ENCODE peak calls at places on chromosome X, in seven cellular contexts. O, W, Q, N, X, K and V are unnamed samples.

GRCh38 chrX:103607385-103608304 is at the start of gene TCEAL3:
- DNase-seq in W (peak; percentile 37), Q (peak; percentile 57), N (peak; percentile 67), O (peak; percentile 56), K (peak; percentile 45), X (no peak), V (no peak)

GRCh38 chrX:132591719-132592275 is 103.0 kb upstream of the MBNL3 start:
- DNase-seq in W (no peak), O (no peak), N (no peak), X (no peak), Q (no peak), K (no peak), V (no peak)

GRCh38 chrX:40068048-40068447 is 29.7 kb downstream of the BCOR start:
- DNase-seq in Q (no peak), X (no peak), O (no peak), K (no peak), W (peak; percentile 45), N (no peak), V (no peak)

GRCh38 chrX:30713061-30713525 is 59.9 kb downstream of the GK start:
- DNase-seq in W (peak; percentile 70), X (peak; percentile 33), Q (peak; percentile 46), O (no peak), N (no peak), K (peak; percentile 7), V (peak; percentile 16)

GRCh38 chrX:49753691-49754090 is 57.9 kb upstream of the PAGE1 start:
- DNase-seq in N (no peak), W (no peak), Q (no peak), K (no peak), X (no peak), O (no peak), V (no peak)

GRCh38 chrX:103330601-103331397 is 760 bp downstream of the TCEAL7 start:
- DNase-seq in N (no peak), K (no peak), O (no peak), W (no peak), X (no peak), Q (no peak), V (no peak)

GRCh38 chrX:132118361-132118760 is 9.5 kb downstream of the FRMD7 start:
- DNase-seq in N (no peak), K (no peak), O (no peak), W (no peak), X (no peak), Q (no peak), V (no peak)

GRCh38 chrX:12843668-12844279 is 23.1 kb upstream of the TLR7 start:
- DNase-seq in X (no peak), Q (no peak), K (no peak), N (no peak), O (no peak), W (no peak), V (no peak)

GRCh38 chrX:111869639-111870034 is 6.3 kb upstream of the TRPC5OS start:
- DNase-seq in X (peak; percentile 5), Q (peak; percentile 28), K (no peak), W (peak; percentile 59), N (no peak), O (no peak), V (peak; percentile 5)

DNA sequence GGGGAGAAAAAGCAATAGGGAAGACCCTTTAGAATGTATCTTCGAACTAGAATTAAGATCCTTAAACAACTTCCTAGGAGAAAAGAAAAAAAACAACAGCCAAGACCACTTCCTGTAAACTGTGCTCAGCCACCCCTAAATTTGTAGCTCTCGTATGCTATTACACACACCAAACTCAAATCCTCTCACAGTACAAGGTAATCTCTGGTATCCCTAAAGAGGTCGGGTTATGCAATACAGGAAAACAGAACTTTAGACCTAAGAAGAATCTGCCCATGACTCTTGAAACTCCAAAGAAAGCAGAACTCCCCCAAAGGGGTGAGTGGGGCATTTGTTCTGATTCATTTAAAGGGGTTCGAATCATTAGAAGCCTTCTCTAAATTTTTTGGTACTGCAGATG is 170.9 kb upstream of the CASK start:
- DNase-seq in Q (no peak), X (no peak), K (no peak), N (no peak), W (peak; percentile 4), O (no peak), V (no peak)
- H3K4me3 ChIP-seq in Q (no peak overlapping the region), X (no peak overlapping the region), K (no peak overlapping the region), N (no peak overlapping the region), W (no peak overlapping the region), O (no peak overlapping the region), V (no peak overlapping the region)

GRCh38 chrX:14660970-14661369 is 131.6 kb downstream of the GLRA2 start:
- DNase-seq in Q (no peak), X (no peak), O (no peak), K (no peak), N (no peak), W (no peak), V (no peak)
- TF ChIP-seq CTCF in Q (no peak), X (no peak), O (no peak), K (no peak), N (no peak), W (no peak), V (no peak)

GRCh38 chrX:73847991-73848390 is 285.0 kb downstream of the CHIC1 start:
- DNase-seq in Q (no peak), O (no peak), X (no peak), N (no peak), W (no peak), K (no peak), V (no peak)
- H3K4me3 ChIP-seq in Q (no peak overlapping the region), O (no peak overlapping the region), X (no peak overlapping the region), N (no peak overlapping the region), W (no peak overlapping the region), K (no peak overlapping the region), V (no peak overlapping the region)

DNA sequence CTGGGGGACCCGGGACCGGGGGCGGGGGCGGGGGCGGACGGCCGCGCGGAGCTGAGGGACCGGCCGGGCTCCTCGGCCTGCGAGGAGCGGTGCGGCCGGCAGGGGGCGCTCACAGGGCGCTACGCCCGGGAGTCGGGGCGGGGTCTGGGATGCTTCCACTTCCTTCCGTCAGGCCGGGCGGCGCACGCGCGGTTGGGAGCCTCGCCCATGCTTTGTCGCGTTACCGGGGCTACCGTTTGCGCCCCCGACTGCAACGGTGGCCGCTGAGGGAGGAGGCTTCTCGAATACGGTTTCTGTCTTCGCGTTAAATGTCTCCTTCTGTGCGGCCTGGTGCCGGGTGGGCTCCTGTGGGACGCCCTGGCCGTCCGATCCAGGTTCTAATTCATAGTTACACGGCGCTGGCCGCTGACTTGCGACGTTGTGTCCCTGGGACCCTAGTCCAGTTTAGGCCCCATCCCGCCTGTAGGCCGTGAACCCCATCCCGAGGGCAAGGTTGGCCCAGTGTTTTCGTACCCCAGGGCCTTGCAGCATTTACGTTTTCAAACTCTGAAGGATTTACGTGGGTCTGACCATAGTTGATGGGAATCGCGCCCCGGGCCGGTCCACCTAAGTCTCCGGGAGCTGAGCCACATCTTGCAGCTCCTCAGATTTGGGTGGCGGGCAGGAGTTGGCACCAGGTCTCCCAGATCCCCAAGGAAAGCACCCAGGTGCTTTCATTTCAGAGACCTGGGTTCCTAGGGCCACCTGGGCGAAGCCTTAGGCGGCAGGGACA is 549 bp downstream of the MSL3 start:
- DNase-seq in W (peak; percentile 83), X (peak; percentile 20), O (peak; percentile 89), Q (peak; percentile 87), N (peak; percentile 94), K (peak; percentile 74), V (no peak)
- TF ChIP-seq CTCF in W (peak; percentile 53), X (peak; percentile 43), O (peak; percentile 76), Q (no peak), N (peak; percentile 89), K (peak; percentile 34), V (peak; percentile 54)

DNA sequence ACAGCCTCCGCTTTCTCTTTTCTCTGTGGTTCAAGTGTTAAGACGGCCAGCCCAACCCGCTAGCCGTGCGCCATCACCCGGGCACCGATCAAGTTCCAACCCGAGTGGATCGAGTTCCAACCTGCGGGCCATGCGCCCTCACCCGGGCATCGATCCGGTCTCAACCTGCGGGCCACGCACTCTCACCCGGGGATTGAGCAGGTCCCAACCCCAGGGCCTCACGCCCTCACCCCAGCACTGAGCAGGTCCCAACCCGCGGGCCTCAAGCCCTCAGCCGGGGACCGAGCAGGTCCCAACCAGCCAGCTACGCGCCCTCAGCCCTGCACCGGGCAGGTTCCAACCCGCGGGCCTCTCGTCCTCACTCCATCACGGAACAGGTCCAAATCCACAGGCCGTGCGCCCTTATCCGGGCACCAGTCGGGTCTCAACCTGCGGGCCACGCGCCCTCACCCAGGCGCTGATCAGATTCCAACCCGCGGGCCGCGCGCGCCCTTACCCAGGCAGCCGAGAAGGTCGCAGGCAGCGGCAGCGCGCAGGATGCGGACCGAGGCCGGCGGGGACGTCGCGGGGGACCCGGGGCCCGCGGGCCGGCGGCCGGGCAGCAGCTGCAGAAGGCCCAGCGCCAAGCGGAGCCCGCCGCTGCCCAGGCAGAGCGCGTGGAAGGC is 443 bp downstream of the GPR143 start:
- DNase-seq in W (no peak), N (no peak), X (no peak), K (no peak), Q (no peak), O (no peak), V (no peak)
- H3K4me3 ChIP-seq in W (no peak overlapping the region), N (no peak overlapping the region), X (no peak overlapping the region), K (no peak overlapping the region), Q (no peak overlapping the region), O (no peak overlapping the region), V (no peak overlapping the region)

GRCh38 chrX:26822448-26822847 is 606.5 kb downstream of the MAGEB5 start:
- DNase-seq in Q (no peak), O (no peak), K (no peak), W (no peak), X (no peak), N (no peak), V (no peak)
- TF ChIP-seq CTCF in Q (no peak), O (no peak), K (no peak), W (no peak), X (no peak), N (no peak), V (no peak)

DNA sequence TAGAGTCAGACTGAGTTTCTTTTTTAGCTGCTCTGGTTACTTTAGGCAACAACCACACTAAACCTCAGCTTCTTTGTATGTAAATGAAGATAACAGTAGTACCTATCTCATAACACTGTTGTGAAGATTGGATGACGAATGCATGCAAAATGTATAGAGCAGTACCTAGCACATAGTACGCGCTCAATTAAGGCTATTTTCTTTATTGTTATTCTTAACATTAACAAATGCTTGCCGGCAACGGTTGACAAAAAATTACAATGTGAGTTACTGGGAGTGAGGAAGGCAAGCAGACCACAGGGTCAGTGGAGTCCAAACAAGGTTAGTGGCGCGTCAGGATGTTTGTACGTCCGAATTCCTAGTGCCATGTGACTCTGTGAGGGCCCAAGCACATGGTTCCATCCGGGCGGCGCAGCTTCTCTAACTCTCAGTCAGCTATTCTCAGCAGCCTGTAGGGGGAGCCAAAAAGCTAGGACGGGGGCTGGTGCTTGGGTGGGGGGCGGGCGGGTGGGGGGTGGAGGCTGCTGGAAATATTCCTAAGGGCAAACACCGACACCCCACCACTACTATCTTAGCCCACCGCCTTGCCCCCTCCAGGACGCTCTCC is 795 bp upstream of the NALF2 start:
- DNase-seq in O (no peak), K (no peak), X (no peak), Q (no peak), N (no peak), W (no peak), V (no peak)
- H3K4me3 ChIP-seq in O (peak overlapping the region; percentile 54), K (no peak overlapping the region), X (no peak overlapping the region), Q (peak overlapping the region; percentile 51), N (no peak overlapping the region), W (no peak overlapping the region), V (no peak overlapping the region)

GRCh38 chrX:100819837-100820666 is at the start of gene CSTF2:
- DNase-seq in K (peak; percentile 76), N (peak; percentile 89), W (peak; percentile 88), Q (peak; percentile 80), X (peak; percentile 25), O (peak; percentile 80), V (peak; percentile 10)
- TF ChIP-seq CTCF in K (no peak), N (no peak), W (no peak), Q (no peak), X (no peak), O (peak; percentile 7), V (no peak)